ENCODE peak calls at places on chromosomes 7 and 10, in nine cellular contexts. M is suprapubic skin, V is adrenal gland, A is left ventricle myocardium inferior, H is lung, F is coronary artery, B is psoas muscle, U is cardiac muscle cell, W is body of pancreas. J is an unnamed sample.

GRCh38 chr7:128889121-128889520 is 21.4 kb downstream of the KCP start:
- DNase-seq in A (no peak), F (no peak), M (no peak), B (no peak), U (no peak), H (no peak), W (no peak), V (no peak), J (no peak)

GRCh38 chr7:5234852-5235831 is 45.1 kb downstream of the WIPI2 start:
- DNase-seq in H (no peak), F (no peak), M (no peak), W (no peak), U (no peak), V (no peak), A (no peak), B (no peak), J (no peak)

GRCh38 chr10:70399177-70399576 is 4.8 kb upstream of the EIF4EBP2 start:
- DNase-seq in A (no peak), M (no peak), V (no peak), B (no peak), U (no peak), W (no peak), F (no peak), H (no peak), J (no peak)

GRCh38 chr10:4346257-4346656 is 479.8 kb upstream of the AKR1E2 start:
- DNase-seq in V (no peak), F (no peak), W (no peak), H (no peak), A (no peak), B (no peak), M (no peak), U (no peak), J (no peak)

GRCh38 chr7:121473645-121474300 is 77.7 kb upstream of the FAM3C start:
- DNase-seq in H (no peak), W (peak), V (no peak), U (no peak), A (no peak), M (no peak), B (no peak), F (no peak), J (no peak)

GRCh38 chr7:2604608-2605174 is 27.1 kb upstream of the TTYH3 start:
- DNase-seq in W (no peak), B (no peak), M (no peak), H (no peak), F (no peak), U (no peak), V (no peak), A (peak), J (no peak)

GRCh38 chr7:143334244-143334643 is 18.3 kb downstream of the CLCN1 start:
- DNase-seq in A (no peak), H (no peak), V (no peak), U (no peak), M (no peak), W (no peak), B (no peak), F (no peak), J (no peak)

GRCh38 chr10:89785095-89785494 is 83.7 kb downstream of the KIF20B start:
- DNase-seq in H (no peak), M (no peak), U (no peak), F (no peak), B (no peak), A (no peak), W (no peak), V (no peak), J (no peak)

GRCh38 chr10:78515037-78515872 is 481.6 kb downstream of the RPS24 start:
- DNase-seq in A (no peak), V (no peak), M (peak), U (no peak), W (no peak), B (no peak), F (peak), H (peak), J (no peak)

GRCh38 chr7:137684776-137685175 is 162.0 kb downstream of the DGKI start:
- DNase-seq in W (no peak), F (no peak), V (no peak), H (no peak), U (no peak), M (no peak), A (peak), B (no peak), J (no peak)

GRCh38 chr7:68311958-68312357 is 1286.3 kb upstream of the AUTS2 start:
- DNase-seq in H (no peak), F (no peak), V (no peak), U (no peak), A (no peak), M (no peak), B (no peak), W (no peak), J (no peak)

GRCh38 chr7:111459757-111460280 is 102.5 kb downstream of the IMMP2L start:
- DNase-seq in F (no peak), M (no peak), H (no peak), B (no peak), V (no peak), W (no peak), A (no peak), U (no peak), J (no peak)

GRCh38 chr10:85012305-85012704 is 683.9 kb downstream of the CCSER2 start:
- DNase-seq in W (no peak), F (no peak), H (no peak), U (no peak), M (no peak), V (no peak), B (no peak), A (no peak), J (no peak)

GRCh38 chr10:93032809-93033137 is 27.8 kb upstream of the CYP26C1 start:
- DNase-seq in V (no peak), W (no peak), M (no peak), A (no peak), B (no peak), H (no peak), U (no peak), F (no peak), J (no peak)

GRCh38 chr7:138974675-138975237 is 6.4 kb downstream of the KIAA1549 start:
- DNase-seq in U (no peak), B (no peak), W (peak), F (no peak), H (no peak), A (no peak), M (no peak), V (no peak), J (no peak)

GRCh38 chr10:7258948-7259523 is 151.8 kb downstream of the SFMBT2 start:
- DNase-seq in A (no peak), M (no peak), W (no peak), H (no peak), F (no peak), B (no peak), V (no peak), U (no peak), J (no peak)

GRCh38 chr7:15326044-15326644 is 235.7 kb downstream of the AGMO start:
- DNase-seq in B (no peak), F (no peak), M (no peak), V (no peak), U (peak), A (no peak), H (no peak), W (no peak), J (no peak)

GRCh38 chr7:74453321-74454011 is at the start of gene GTF2IRD1:
- DNase-seq in A (peak), H (peak), V (peak), U (peak), B (peak), W (peak), M (no peak), F (no peak), J (peak)

GRCh38 chr10:73782749-73783085 is 869 bp downstream of the CHCHD1 start:
- DNase-seq in M (no peak), W (no peak), F (no peak), A (no peak), U (no peak), B (no peak), V (no peak), H (no peak), J (no peak)

GRCh38 chr7:150852371-150852905 is at the start of gene AOC1:
- DNase-seq in B (no peak), V (peak), F (peak), A (no peak), W (no peak), U (no peak), H (peak), M (no peak), J (no peak)

GRCh38 chr10:22681783-22682183 is 32.6 kb downstream of the PIP4K2A start:
- DNase-seq in H (no peak), B (no peak), U (no peak), V (no peak), W (peak), A (no peak), F (no peak), M (no peak), J (no peak)

GRCh38 chr10:22684707-22685106 is 29.7 kb downstream of the PIP4K2A start:
- DNase-seq in H (no peak), B (no peak), M (no peak), U (no peak), W (no peak), F (no peak), V (no peak), A (no peak), J (no peak)

GRCh38 chr10:22682237-22683192 is 31.9 kb downstream of the PIP4K2A start:
- DNase-seq in V (no peak), A (no peak), W (no peak), H (no peak), B (no peak), F (no peak), M (no peak), U (peak), J (no peak)

GRCh38 chr10:22685926-22686325 is 28.5 kb downstream of the PIP4K2A start:
- DNase-seq in F (no peak), H (no peak), U (no peak), V (no peak), A (no peak), W (no peak), B (no peak), M (no peak), J (no peak)

GRCh38 chr10:22683995-22684305 is 30.4 kb downstream of the PIP4K2A start:
- DNase-seq in A (no peak), H (no peak), F (no peak), B (no peak), U (no peak), W (no peak), M (no peak), V (no peak), J (no peak)
- H3K27ac ChIP-seq in A (no peak), H (no peak), F (no peak), B (no peak), U (peak), W (no peak), M (peak), V (no peak), J (no peak)

GRCh38 chr10:12844796-12845524 is 156.6 kb downstream of the CCDC3 start:
- DNase-seq in W (peak), U (no peak), B (no peak), H (no peak), V (peak), F (no peak), A (no peak), M (peak), J (no peak)
- H3K4me3 ChIP-seq in W (no peak), U (no peak), B (no peak), H (no peak), V (no peak), F (peak), A (peak), M (no peak), J (no peak)

GRCh38 chr10:110007171-110007700 is 548 bp upstream of the ADD3 start:
- DNase-seq in V (no peak), F (no peak), B (no peak), A (no peak), W (no peak), U (no peak), M (peak), H (peak), J (no peak)
- TF ChIP-seq CTCF in V (no peak), F (no peak), B (no peak), A (no peak), W (no peak), U (no peak), M (no peak), H (no peak), J (no peak)

DNA sequence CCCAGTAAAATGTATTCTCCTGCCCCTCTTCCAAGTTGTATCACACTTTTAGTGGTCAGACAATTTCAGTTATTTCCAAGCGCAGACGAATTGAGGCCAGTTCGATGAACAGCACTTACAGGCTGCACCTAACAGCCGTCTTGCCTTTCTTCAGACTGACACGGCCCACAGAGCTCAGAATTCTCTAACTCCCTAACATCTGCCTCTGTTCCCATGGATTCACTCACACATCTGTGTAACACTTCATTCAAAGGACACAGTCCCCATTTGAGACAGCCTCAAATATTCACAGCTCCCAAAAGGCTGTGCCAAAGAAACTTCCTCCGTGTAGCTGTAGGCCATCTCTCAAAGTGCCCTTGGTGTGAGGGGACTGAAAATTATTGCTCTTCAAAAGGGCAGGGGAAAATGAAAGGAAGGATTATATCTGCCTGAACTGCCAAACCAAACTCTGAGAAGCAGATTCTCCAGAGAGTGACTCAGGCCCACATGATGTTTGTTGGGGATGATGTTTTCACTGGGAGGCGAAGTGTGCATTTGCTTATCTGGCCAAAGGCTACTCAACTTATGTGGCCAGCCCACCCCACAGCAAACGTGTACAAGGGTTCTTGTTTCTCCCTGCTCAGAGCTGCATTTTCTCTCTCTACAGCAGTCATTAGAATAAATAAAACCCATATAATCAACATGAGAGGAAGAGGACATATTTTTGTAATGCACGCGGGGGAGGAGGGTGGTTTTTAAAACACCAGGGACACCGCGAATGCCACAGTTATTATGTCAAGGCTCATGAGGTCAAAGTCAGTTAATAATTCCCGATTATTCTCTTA is 302.4 kb upstream of the NFE2L3 start:
- DNase-seq in M (no peak), B (no peak), V (no peak), W (peak), H (no peak), A (no peak), F (peak), U (no peak), J (no peak)
- H3K27ac ChIP-seq in M (peak), B (peak), V (peak), W (peak), H (peak), A (peak), F (peak), U (peak), J (peak)

DNA sequence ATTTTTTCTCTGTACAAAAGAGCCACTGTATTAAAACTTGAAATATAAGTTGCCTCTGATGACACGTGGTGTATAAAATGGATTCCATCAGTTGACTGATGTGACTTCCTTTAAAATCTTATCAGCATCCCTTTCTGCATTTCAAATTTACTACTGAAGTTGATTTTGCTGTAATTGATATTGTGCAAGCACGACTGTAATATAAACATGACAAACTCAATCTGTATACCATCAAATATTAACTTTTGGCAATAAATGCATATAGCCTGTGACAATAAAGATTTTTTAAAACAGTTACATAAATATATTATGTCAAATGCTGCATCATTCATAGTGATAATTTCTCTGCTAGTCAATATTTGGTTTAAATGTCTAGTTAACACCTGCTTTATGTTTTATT is 7.8 kb downstream of the PAPSS2 start:
- DNase-seq in W (no peak), U (no peak), F (no peak), M (no peak), B (no peak), A (no peak), V (no peak), H (no peak), J (no peak)
- H3K4me3 ChIP-seq in W (no peak), U (no peak), F (no peak), M (no peak), B (no peak), A (no peak), V (no peak), H (no peak), J (no peak)

GRCh38 chr10:18472977-18473376 is 178.4 kb downstream of the NSUN6 start:
- DNase-seq in B (no peak), W (peak), M (peak), U (peak), F (no peak), A (no peak), H (no peak), V (peak), J (peak)
- TF ChIP-seq CTCF in B (no peak), W (peak), M (no peak), U (no peak), F (no peak), A (peak), H (no peak), V (peak), J (peak)

J was measured in dorsolateral prefrontal cortex.